ENCODE peak calls at places on chromosomes 11 and 22, in seven cellular contexts. U is BE2C; O is effector memory CD4-positive, alpha-beta T cell; D is fibroblast of pulmonary artery; W is endothelial cell of umbilical vein; Q is cardiac muscle cell; N is dorsolateral prefrontal cortex. E is an unnamed sample.

GRCh38 chr11:35911013-35911412 is 32.8 kb upstream of the LDLRAD3 start:
- DNase-seq in D (peak), Q (no peak), N (no peak), W (no peak), U (no peak), O (no peak), E (no peak)

GRCh38 chr11:75925785-75926164 is 110.8 kb downstream of the UVRAG start:
- DNase-seq in D (peak), W (no peak), O (no peak), N (no peak), U (no peak), Q (no peak), E (no peak)

GRCh38 chr11:19938866-19939265 is 221.4 kb downstream of the DBX1 start:
- DNase-seq in W (no peak), Q (no peak), D (no peak), N (no peak), U (no peak), O (no peak), E (no peak)

GRCh38 chr11:105132716-105133511 is 6.7 kb downstream of the CARD18 start:
- DNase-seq in W (peak), Q (peak), O (no peak), U (no peak), D (peak), N (no peak), E (peak)

GRCh38 chr22:24483966-24484545 is 11.1 kb upstream of the UPB1 start:
- DNase-seq in D (no peak), Q (no peak), O (no peak), W (no peak), N (no peak), U (no peak), E (no peak)

GRCh38 chr11:128424271-128424709 is 163.1 kb downstream of the ETS1 start:
- DNase-seq in O (no peak), D (peak), W (no peak), N (no peak), Q (peak), U (no peak), E (no peak)

GRCh38 chr11:119509969-119510401 is 87.0 kb upstream of the THY1 start:
- DNase-seq in O (no peak), D (peak), Q (peak), U (peak), N (no peak), W (no peak), E (peak)

GRCh38 chr11:83249972-83250593 is 36.1 kb downstream of the CCDC90B start:
- DNase-seq in D (peak), N (no peak), Q (peak), U (peak), W (peak), O (no peak), E (peak)

GRCh38 chr11:120881591-120881990 is 142.3 kb upstream of the TBCEL start:
- DNase-seq in U (no peak), N (no peak), D (peak), O (no peak), W (no peak), Q (peak), E (no peak)

GRCh38 chr11:69099193-69099592 is 50.5 kb downstream of the TPCN2 start:
- DNase-seq in Q (no peak), W (no peak), U (no peak), D (no peak), O (no peak), N (no peak), E (no peak)

GRCh38 chr22:21752276-21752675 is 16.7 kb upstream of the YPEL1 start:
- DNase-seq in Q (no peak), U (no peak), O (no peak), W (no peak), N (no peak), D (no peak), E (no peak)

GRCh38 chr11:77084581-77085191 is 17.9 kb downstream of the CAPN5 start:
- DNase-seq in Q (no peak), U (peak), W (no peak), O (no peak), N (no peak), D (no peak), E (no peak)

GRCh38 chr11:134069426-134069921 is 602 bp downstream of the JAM3 start:
- DNase-seq in N (peak), U (peak), D (peak), O (no peak), W (peak), Q (peak), E (no peak)

GRCh38 chr11:130846606-130847005 is 69.7 kb downstream of the SNX19 start:
- DNase-seq in Q (no peak), U (no peak), D (no peak), O (no peak), N (no peak), W (no peak), E (no peak)

GRCh38 chr11:94876645-94877445 is 96.5 kb downstream of the CWC15 start:
- DNase-seq in O (no peak), D (peak), Q (peak), N (no peak), W (peak), U (peak), E (peak)

GRCh38 chr11:31810779-31811647 is at the start of gene PAX6:
- DNase-seq in N (peak), O (peak), Q (peak), D (peak), W (peak), U (peak), E (no peak)
- H3K4me3 ChIP-seq in N (peak), O (peak), Q (peak), D (peak), W (peak), U (peak), E (peak)

DNA sequence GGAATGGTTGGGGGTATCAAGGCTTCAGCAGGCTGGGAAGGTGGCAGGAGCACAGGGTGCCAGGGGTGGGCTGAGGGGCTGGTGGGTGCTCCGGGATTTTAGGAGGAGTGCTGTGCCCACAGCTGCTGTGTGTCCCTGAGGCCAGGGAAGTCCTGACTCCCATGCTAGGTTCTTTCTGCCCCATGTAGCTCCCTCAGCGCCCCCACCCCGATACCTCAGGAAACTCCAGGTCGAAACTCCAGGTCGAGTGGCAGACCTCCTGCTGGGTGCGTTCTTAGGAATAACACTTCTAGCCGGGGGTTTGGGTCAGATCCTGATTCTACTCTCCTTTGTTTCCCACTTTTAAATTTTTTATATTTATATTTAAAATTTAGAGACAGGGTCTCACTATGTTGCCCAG is 8.3 kb downstream of the AP2A2 start:
- DNase-seq in O (no peak), N (no peak), D (no peak), U (no peak), W (no peak), Q (no peak), E (no peak)
- H3K4me3 ChIP-seq in O (no peak), N (no peak), D (no peak), U (no peak), W (no peak), Q (no peak), E (no peak)

DNA sequence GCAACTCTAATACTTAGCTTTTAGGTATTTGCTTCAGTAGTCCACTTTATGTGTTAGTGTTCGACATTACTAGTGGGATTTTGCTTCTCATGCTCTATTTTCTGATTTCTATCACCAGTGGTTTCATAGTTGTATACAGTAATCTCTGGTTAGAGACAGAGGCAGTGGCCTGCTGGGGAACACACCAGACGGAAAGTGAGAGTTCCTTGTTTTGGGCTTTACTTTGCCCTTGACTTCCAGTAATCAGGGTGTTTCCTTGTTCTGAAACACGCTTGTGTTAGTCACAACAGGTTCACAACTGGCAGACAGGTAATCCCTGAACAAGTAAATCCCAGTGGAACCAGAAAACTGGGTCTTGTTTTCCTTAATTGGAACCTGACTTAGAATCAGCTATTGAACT is 56.0 kb downstream of the PACS1 start:
- DNase-seq in U (no peak), O (no peak), W (no peak), N (no peak), D (no peak), Q (no peak), E (no peak)
- H3K4me3 ChIP-seq in U (no peak), O (no peak), W (no peak), N (no peak), D (no peak), Q (no peak), E (no peak)

DNA sequence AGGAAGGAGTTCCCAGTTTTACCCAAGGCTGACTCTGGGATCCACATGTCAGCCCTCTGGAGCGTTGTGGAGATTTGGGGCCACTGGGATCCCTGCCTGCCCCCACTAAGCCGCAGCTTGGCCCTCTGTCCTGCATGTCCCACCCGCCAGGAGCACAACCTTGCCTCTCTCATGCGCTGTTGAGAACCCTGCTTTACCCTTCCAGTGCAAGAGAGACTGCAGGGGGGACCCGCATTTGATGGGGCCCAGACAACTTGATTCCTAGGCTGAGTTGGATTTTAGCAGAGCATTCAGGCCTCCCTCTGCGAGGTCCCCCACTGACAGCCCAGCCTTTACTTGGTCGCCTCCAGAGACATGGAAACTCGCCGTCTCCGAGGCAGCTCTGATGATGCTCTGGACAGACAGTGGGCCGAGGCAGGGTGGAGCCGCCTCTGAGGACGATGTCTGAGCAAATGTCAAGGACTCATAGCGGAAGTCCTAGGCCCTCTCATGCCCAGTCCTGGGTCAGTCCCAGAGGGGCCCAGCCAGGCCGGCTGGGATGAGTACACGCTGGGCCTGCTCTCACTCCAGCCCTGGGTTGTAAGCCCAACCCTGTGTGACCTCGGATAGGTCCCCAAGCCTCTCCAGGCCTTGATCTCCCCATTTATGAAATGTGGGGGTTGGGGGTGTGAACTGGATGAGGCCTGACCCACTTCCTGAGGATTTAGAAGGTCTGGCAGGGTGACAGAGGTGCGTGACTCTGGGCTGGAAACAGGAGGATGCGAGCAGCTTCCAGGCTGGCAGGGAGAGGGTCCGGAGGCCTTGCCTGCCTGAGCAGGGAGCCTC is 590 bp downstream of the CD5 start:
- DNase-seq in Q (no peak), N (no peak), U (no peak), O (no peak), D (no peak), W (no peak), E (no peak)
- H3K4me3 ChIP-seq in Q (no peak), N (no peak), U (no peak), O (peak), D (no peak), W (no peak), E (no peak)

GRCh38 chr22:46779651-46780050 is 17.2 kb downstream of the TBC1D22A start:
- DNase-seq in N (no peak), W (no peak), D (no peak), O (no peak), U (no peak), Q (no peak), E (no peak)
- H3K4me3 ChIP-seq in N (no peak), W (no peak), D (no peak), O (no peak), U (no peak), Q (no peak), E (no peak)

GRCh38 chr11:65381721-65382035 is 768 bp downstream of the SLC25A45 start:
- DNase-seq in D (no peak), O (no peak), Q (no peak), W (no peak), U (no peak), N (no peak), E (no peak)

GRCh38 chr11:65378208-65378927 is 4.1 kb downstream of the SLC25A45 start:
- DNase-seq in U (no peak), N (no peak), Q (no peak), W (no peak), O (no peak), D (no peak), E (no peak)

GRCh38 chr11:65378928-65379638 is 3.4 kb downstream of the SLC25A45 start:
- DNase-seq in U (no peak), O (no peak), Q (no peak), D (no peak), N (no peak), W (no peak), E (no peak)

GRCh38 chr11:65380460-65381126 is 1.9 kb downstream of the SLC25A45 start:
- DNase-seq in W (no peak), N (no peak), D (no peak), U (no peak), Q (no peak), O (no peak), E (no peak)

GRCh38 chr11:65379698-65380459 is 2.6 kb downstream of the SLC25A45 start:
- DNase-seq in U (no peak), D (no peak), W (no peak), O (no peak), Q (no peak), N (no peak), E (no peak)
- H3K4me3 ChIP-seq in U (no peak), D (no peak), W (no peak), O (no peak), Q (no peak), N (no peak), E (no peak)

GRCh38 chr22:49160261-49161001 is 667.2 kb downstream of the BRD1 start:
- DNase-seq in N (no peak), O (no peak), D (no peak), Q (no peak), U (no peak), W (no peak), E (no peak)
- H3K4me3 ChIP-seq in N (no peak), O (no peak), D (no peak), Q (no peak), U (no peak), W (no peak), E (no peak)

DNA sequence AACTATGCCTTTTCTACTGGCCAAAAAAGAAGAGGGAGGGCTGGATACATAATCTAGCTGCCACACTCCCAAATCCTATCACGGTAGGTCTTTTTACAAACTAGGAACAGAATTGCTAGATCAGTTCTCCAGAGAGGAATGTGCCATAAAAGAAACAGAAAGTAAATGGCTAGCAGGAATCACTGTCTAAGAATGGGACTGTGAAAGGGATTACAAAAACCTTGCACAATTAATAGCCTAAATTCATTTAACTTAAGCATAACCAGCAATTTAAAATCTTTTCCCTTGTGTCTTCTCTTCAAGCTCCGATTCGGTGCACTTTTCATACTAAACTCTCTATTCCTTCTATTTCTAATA is 35.1 kb downstream of the APOL5 start:
- DNase-seq in O (no peak), N (no peak), W (no peak), Q (no peak), U (no peak), D (no peak), E (no peak)
- H3K4me3 ChIP-seq in O (no peak), N (no peak), W (no peak), Q (no peak), U (no peak), D (no peak), E (no peak)

E was measured in skeletal muscle cell.